ENCODE peak calls at places on chromosome 10, in eight cellular contexts. V is activated T-helper 1 cell treated with anti-CD3 and anti-CD28 coated beads, Interleukin-12 subunit alpha, Interleukin-12 subunit beta, Interleukin-2, Interleukin-4 antibody, amounts not matched to agents 30 ng/mL and 10 ng/mL and 1 ng/mL, durations not matched to agents 14 hours and 24 hours and 36 hours; R is cardiac muscle cell; L is smooth muscle cell of the brain vasculature; U is activated effector memory CD4-positive, alpha-beta T cell treated with anti-CD3 and anti-CD28 coated beads, Interleukin-2, amount 50 U/mL, for 16 hours; K is bronchial epithelial cell; D is fibroblast of lung; S is CD4-positive, alpha-beta memory T cell. C is an unnamed sample.

GRCh38 chr10:118374404-118374803 is 32.3 kb upstream of the FAM204A start:
- DNase-seq in D (peak; percentile 65), K (peak; percentile 46), U (no peak), V (no peak), R (no peak), L (no peak), S (no peak), C (no peak)

GRCh38 chr10:84140036-84140379 is 699 bp downstream of the GHITM start:
- DNase-seq in V (no peak), U (peak; percentile 65), L (no peak), R (peak; percentile 9), S (no peak), K (no peak), D (peak; percentile 31), C (no peak)

GRCh38 chr10:49044293-49045217 is 70.8 kb downstream of the VSTM4 start:
- DNase-seq in K (no peak), V (no peak), D (no peak), U (no peak), S (no peak), L (no peak), R (no peak), C (no peak)

GRCh38 chr10:71236286-71236685 is 23.9 kb downstream of the UNC5B start:
- DNase-seq in U (no peak), L (no peak), K (no peak), S (no peak), R (peak; percentile 65), D (no peak), V (no peak), C (no peak)

GRCh38 chr10:113227045-113227444 is 277.0 kb downstream of the TCF7L2 start:
- DNase-seq in K (no peak), S (no peak), D (no peak), L (no peak), U (no peak), V (no peak), R (no peak), C (no peak)

GRCh38 chr10:86263907-86264306 is 102.7 kb downstream of the GRID1 start:
- DNase-seq in V (no peak), R (no peak), K (no peak), L (no peak), U (peak; percentile 22), S (no peak), D (no peak), C (no peak)

GRCh38 chr10:124946945-124947344 is 5.0 kb downstream of the ZRANB1 start:
- DNase-seq in K (peak; percentile 15), R (no peak), L (no peak), V (no peak), D (peak; percentile 7), U (no peak), S (no peak), C (no peak)

GRCh38 chr10:32332299-32332750 is 14.6 kb downstream of the EPC1 start:
- DNase-seq in R (no peak), K (peak; percentile 67), D (peak; percentile 44), U (peak; percentile 90), L (no peak), S (peak; percentile 87), V (peak; percentile 71), C (peak; percentile 73)

GRCh38 chr10:113094114-113094486 is 144.1 kb downstream of the TCF7L2 start:
- DNase-seq in U (no peak), V (no peak), S (peak; percentile 38), R (no peak), D (no peak), K (peak; percentile 82), L (no peak), C (no peak)

GRCh38 chr10:60348982-60349381 is 40.7 kb downstream of the ANK3 start:
- DNase-seq in R (no peak), S (no peak), V (no peak), L (no peak), K (no peak), U (no peak), D (peak; percentile 54), C (no peak)

GRCh38 chr10:44860811-44861751 is 50.1 kb upstream of the TMEM72 start:
- DNase-seq in U (no peak), L (no peak), S (no peak), K (no peak), R (no peak), D (peak; percentile 99), V (no peak), C (no peak)

C was measured in naive thymus-derived CD4-positive, alpha-beta T cell.